ENCODE peak calls at places on chromosomes 16 and 17, in four cellular contexts. One of them, this sample, is unnamed. For H3K27me3, the result is how much of the 10 kb centered on the place peaks cover.

GRCh38 chr16:84890427-84890826 is 70.6 kb downstream of the CRISPLD2 start:
- DNase-seq in Peyer's patch: no peak
- DNase-seq in upper lobe of right lung: no peak
- DNase-seq in hepatocyte: no peak
- DNase-seq in this sample: no peak

GRCh38 chr17:40750391-40750790 is 4.7 kb downstream of the KRT25 start:
- DNase-seq in hepatocyte: no peak
- DNase-seq in upper lobe of right lung: no peak
- DNase-seq in Peyer's patch: no peak
- DNase-seq in this sample: no peak

GRCh38 chr17:61235821-61236197 is 163.8 kb upstream of the TBX2 start:
- DNase-seq in hepatocyte: peak
- DNase-seq in upper lobe of right lung: no peak
- DNase-seq in Peyer's patch: no peak
- DNase-seq in this sample: no peak

GRCh38 chr17:74738051-74738996 is 1.3 kb downstream of the RAB37 start:
- DNase-seq in Peyer's patch: peak
- DNase-seq in upper lobe of right lung: no peak
- DNase-seq in hepatocyte: peak
- DNase-seq in this sample: peak

GRCh38 chr17:44745301-44745700 is 13.5 kb upstream of the ADAM11 start:
- DNase-seq in hepatocyte: no peak
- DNase-seq in upper lobe of right lung: no peak
- DNase-seq in Peyer's patch: no peak
- DNase-seq in this sample: no peak

GRCh38 chr17:71472809-71473789 is 647.7 kb upstream of the SOX9 start:
- DNase-seq in Peyer's patch: no peak
- DNase-seq in hepatocyte: peak
- DNase-seq in upper lobe of right lung: no peak
- DNase-seq in this sample: peak

GRCh38 chr17:82160081-82160480 is 52.6 kb downstream of the CCDC57 start:
- DNase-seq in Peyer's patch: no peak
- DNase-seq in upper lobe of right lung: no peak
- DNase-seq in hepatocyte: no peak
- DNase-seq in this sample: no peak

GRCh38 chr17:40284085-40284713 is 3.5 kb upstream of the CDC6 start:
- DNase-seq in hepatocyte: peak
- DNase-seq in Peyer's patch: no peak
- DNase-seq in upper lobe of right lung: no peak
- DNase-seq in this sample: no peak

GRCh38 chr17:78041401-78042179 is 83.1 kb downstream of the TNRC6C start:
- DNase-seq in hepatocyte: no peak
- DNase-seq in upper lobe of right lung: no peak
- DNase-seq in Peyer's patch: no peak
- DNase-seq in this sample: no peak

GRCh38 chr17:14803781-14804180 is 461.3 kb downstream of the PMP22 start:
- DNase-seq in hepatocyte: no peak
- DNase-seq in Peyer's patch: no peak
- DNase-seq in upper lobe of right lung: no peak
- DNase-seq in this sample: no peak

GRCh38 chr17:21199311-21199710 is 14.7 kb downstream of the TMEM11 start:
- DNase-seq in Peyer's patch: no peak
- DNase-seq in hepatocyte: peak
- DNase-seq in upper lobe of right lung: no peak
- DNase-seq in this sample: peak

GRCh38 chr16:84952335-84953050 is 58.8 kb downstream of the ZDHHC7 start:
- DNase-seq in hepatocyte: peak
- DNase-seq in upper lobe of right lung: peak
- DNase-seq in Peyer's patch: peak
- DNase-seq in this sample: peak

GRCh38 chr17:20008242-20009051 is 712 bp upstream of the SPECC1 start:
- DNase-seq in hepatocyte: peak
- DNase-seq in upper lobe of right lung: no peak
- DNase-seq in Peyer's patch: peak
- DNase-seq in this sample: peak

GRCh38 chr17:80414508-80414802 is 512 bp upstream of the ENDOV start:
- DNase-seq in Peyer's patch: peak
- DNase-seq in upper lobe of right lung: no peak
- DNase-seq in hepatocyte: peak
- DNase-seq in this sample: no peak

GRCh38 chr16:85190572-85190971 is 78.3 kb upstream of the CIBAR2 start:
- DNase-seq in Peyer's patch: no peak
- DNase-seq in hepatocyte: no peak
- DNase-seq in upper lobe of right lung: no peak
- DNase-seq in this sample: peak

GRCh38 chr17:10120113-10120485 is 78.3 kb downstream of the GAS7 start:
- DNase-seq in upper lobe of right lung: peak
- DNase-seq in hepatocyte: no peak
- DNase-seq in Peyer's patch: no peak
- DNase-seq in this sample: no peak

GRCh38 chr16:72722552-72722951 is 325.4 kb downstream of the ZFHX3 start:
- DNase-seq in upper lobe of right lung: no peak
- DNase-seq in hepatocyte: peak
- DNase-seq in Peyer's patch: no peak
- DNase-seq in this sample: peak

GRCh38 chr16:66165879-66166278 is 200.6 kb upstream of the CDH5 start:
- DNase-seq in hepatocyte: no peak
- DNase-seq in Peyer's patch: no peak
- DNase-seq in upper lobe of right lung: no peak
- DNase-seq in this sample: no peak

GRCh38 chr16:85891776-85892166 is 7.2 kb upstream of the IRF8 start:
- DNase-seq in upper lobe of right lung: no peak
- DNase-seq in Peyer's patch: peak
- DNase-seq in hepatocyte: peak
- DNase-seq in this sample: no peak

GRCh38 chr17:75667825-75668224 is 687 bp downstream of the SAP30BP start:
- DNase-seq in Peyer's patch: no peak
- DNase-seq in upper lobe of right lung: no peak
- DNase-seq in hepatocyte: no peak
- DNase-seq in this sample: no peak

GRCh38 chr17:73718912-73719311 is 74.7 kb upstream of the SDK2 start:
- DNase-seq in Peyer's patch: no peak
- DNase-seq in hepatocyte: no peak
- DNase-seq in upper lobe of right lung: no peak
- DNase-seq in this sample: no peak

GRCh38 chr16:66845080-66845410 is 831 bp downstream of the CA7 start:
- DNase-seq in hepatocyte: no peak
- DNase-seq in Peyer's patch: no peak
- DNase-seq in upper lobe of right lung: no peak
- DNase-seq in this sample: peak

GRCh38 chr17:3866269-3866668 is 20.2 kb upstream of the NCBP3 start:
- DNase-seq in Peyer's patch: no peak
- DNase-seq in upper lobe of right lung: no peak
- DNase-seq in hepatocyte: no peak
- DNase-seq in this sample: no peak

GRCh38 chr16:80527297-80527696 is 13.5 kb upstream of the DYNLRB2 start:
- DNase-seq in Peyer's patch: no peak
- DNase-seq in upper lobe of right lung: no peak
- DNase-seq in hepatocyte: peak
- DNase-seq in this sample: peak

GRCh38 chr16:6889106-6889505 is 443.5 kb upstream of the RBFOX1 start:
- DNase-seq in Peyer's patch: no peak
- DNase-seq in upper lobe of right lung: no peak
- DNase-seq in hepatocyte: no peak
- DNase-seq in this sample: no peak

GRCh38 chr17:78226752-78227454 is 4.5 kb upstream of the TMEM235 start:
- DNase-seq in hepatocyte: no peak
- DNase-seq in upper lobe of right lung: no peak
- DNase-seq in Peyer's patch: no peak
- DNase-seq in this sample: peak

GRCh38 chr17:77783991-77784820 is 174.3 kb upstream of the TNRC6C start:
- DNase-seq in hepatocyte: no peak
- DNase-seq in upper lobe of right lung: no peak
- DNase-seq in Peyer's patch: no peak
- DNase-seq in this sample: no peak

GRCh38 chr17:41500131-41500911 is 5.1 kb downstream of the KRT13 start:
- DNase-seq in hepatocyte: peak
- DNase-seq in Peyer's patch: no peak
- DNase-seq in upper lobe of right lung: no peak
- DNase-seq in this sample: peak

GRCh38 chr16:51888021-51888420 is 658.9 kb downstream of the TOX3 start:
- DNase-seq in hepatocyte: no peak
- DNase-seq in Peyer's patch: no peak
- DNase-seq in upper lobe of right lung: no peak
- DNase-seq in this sample: no peak

GRCh38 chr16:14501331-14502255 is 128.5 kb downstream of the PARN start:
- DNase-seq in Peyer's patch: peak
- DNase-seq in upper lobe of right lung: peak
- DNase-seq in hepatocyte: peak
- DNase-seq in this sample: peak

GRCh38 chr16:21338537-21339268 is 60.6 kb upstream of the CRYM start:
- DNase-seq in Peyer's patch: no peak
- DNase-seq in upper lobe of right lung: no peak
- DNase-seq in hepatocyte: peak
- DNase-seq in this sample: no peak

GRCh38 chr17:80477647-80478478 is 1.5 kb upstream of the NPTX1 start:
- DNase-seq in hepatocyte: peak
- DNase-seq in Peyer's patch: no peak
- DNase-seq in upper lobe of right lung: no peak
- DNase-seq in this sample: peak

GRCh38 chr17:78965369-78965982 is 14.2 kb downstream of the LGALS3BP start:
- DNase-seq in hepatocyte: no peak
- DNase-seq in upper lobe of right lung: no peak
- DNase-seq in Peyer's patch: no peak
- DNase-seq in this sample: no peak

GRCh38 chr17:251531-251930 is 70.1 kb upstream of the DOC2B start:
- DNase-seq in upper lobe of right lung: peak
- DNase-seq in hepatocyte: no peak
- DNase-seq in Peyer's patch: no peak
- DNase-seq in this sample: no peak

DNA sequence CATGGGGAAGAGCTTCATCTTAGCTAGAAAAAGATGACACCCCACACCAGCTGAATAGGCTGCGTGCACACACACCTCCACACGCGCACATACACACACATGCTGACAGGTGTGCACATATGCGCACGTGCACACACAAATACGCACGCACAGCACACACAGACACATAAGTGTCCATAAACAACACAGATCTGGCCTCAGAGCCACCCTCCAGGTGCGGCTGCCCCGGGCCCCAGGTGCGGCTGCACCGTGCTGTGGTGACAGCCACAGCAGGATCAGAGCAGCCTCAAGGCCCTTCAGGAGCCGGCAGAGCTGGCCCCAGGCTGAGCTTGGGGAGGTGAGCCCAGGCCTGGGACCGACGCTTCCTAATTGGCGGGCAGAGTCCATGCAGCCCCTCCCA is 9.2 kb upstream of the CDH15 start:
- DNase-seq in upper lobe of right lung: no peak
- DNase-seq in Peyer's patch: no peak
- DNase-seq in hepatocyte: no peak
- DNase-seq in this sample: no peak
- H3K27me3 ChIP-seq in upper lobe of right lung: under half
- H3K27me3 ChIP-seq in Peyer's patch: under half
- H3K27me3 ChIP-seq in hepatocyte: under half
- H3K27me3 ChIP-seq in this sample: under half

GRCh38 chr17:45818708-45819107 is 26.0 kb upstream of the SPPL2C start:
- DNase-seq in hepatocyte: no peak
- DNase-seq in Peyer's patch: no peak
- DNase-seq in upper lobe of right lung: no peak
- DNase-seq in this sample: no peak

GRCh38 chr17:45820052-45820780 is 24.5 kb upstream of the SPPL2C start:
- DNase-seq in hepatocyte: no peak
- DNase-seq in upper lobe of right lung: no peak
- DNase-seq in Peyer's patch: no peak
- DNase-seq in this sample: no peak

GRCh38 chr17:45823598-45823997 is 21.1 kb upstream of the SPPL2C start:
- DNase-seq in upper lobe of right lung: no peak
- DNase-seq in hepatocyte: no peak
- DNase-seq in Peyer's patch: no peak
- DNase-seq in this sample: peak

GRCh38 chr17:45818041-45818440 is 26.6 kb upstream of the SPPL2C start:
- DNase-seq in hepatocyte: no peak
- DNase-seq in Peyer's patch: no peak
- DNase-seq in upper lobe of right lung: peak
- DNase-seq in this sample: no peak

GRCh38 chr17:45821147-45821546 is 23.5 kb upstream of the SPPL2C start:
- DNase-seq in hepatocyte: no peak
- DNase-seq in Peyer's patch: no peak
- DNase-seq in upper lobe of right lung: no peak
- DNase-seq in this sample: no peak
- H3K4me3 ChIP-seq in hepatocyte: no peak
- H3K4me3 ChIP-seq in Peyer's patch: no peak
- H3K4me3 ChIP-seq in upper lobe of right lung: no peak
- H3K4me3 ChIP-seq in this sample: no peak

DNA sequence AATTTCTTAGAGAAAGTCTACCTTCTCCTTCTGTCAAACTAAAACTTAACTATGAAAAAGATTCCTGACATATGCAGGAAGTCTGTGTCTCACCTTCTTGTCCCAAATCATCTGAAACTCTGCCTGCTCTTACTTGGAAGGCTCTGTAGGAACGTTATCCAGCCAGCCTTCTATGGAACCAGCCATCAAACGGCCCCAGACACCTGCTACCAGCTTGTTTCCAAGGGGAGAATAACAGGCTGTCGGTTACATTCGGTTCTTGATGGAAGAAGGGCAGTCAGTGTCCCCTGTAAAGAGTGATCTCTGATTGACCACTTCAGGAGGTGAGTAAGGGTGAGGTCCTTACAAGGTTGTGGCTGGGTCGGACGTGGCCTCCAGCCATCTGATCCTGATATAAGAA is 1.7 kb downstream of the ADAMTS18 start:
- DNase-seq in hepatocyte: no peak
- DNase-seq in Peyer's patch: no peak
- DNase-seq in upper lobe of right lung: no peak
- DNase-seq in this sample: no peak
- H3K27me3 ChIP-seq in hepatocyte: half or more
- H3K27me3 ChIP-seq in Peyer's patch: under half
- H3K27me3 ChIP-seq in upper lobe of right lung: half or more
- H3K27me3 ChIP-seq in this sample: under half

GRCh38 chr17:7204828-7205461 is 14.7 kb downstream of the DLG4 start:
- DNase-seq in upper lobe of right lung: peak
- DNase-seq in hepatocyte: peak
- DNase-seq in Peyer's patch: peak
- DNase-seq in this sample: peak
- H3K4me3 ChIP-seq in upper lobe of right lung: peak
- H3K4me3 ChIP-seq in hepatocyte: peak
- H3K4me3 ChIP-seq in Peyer's patch: peak
- H3K4me3 ChIP-seq in this sample: peak

DNA sequence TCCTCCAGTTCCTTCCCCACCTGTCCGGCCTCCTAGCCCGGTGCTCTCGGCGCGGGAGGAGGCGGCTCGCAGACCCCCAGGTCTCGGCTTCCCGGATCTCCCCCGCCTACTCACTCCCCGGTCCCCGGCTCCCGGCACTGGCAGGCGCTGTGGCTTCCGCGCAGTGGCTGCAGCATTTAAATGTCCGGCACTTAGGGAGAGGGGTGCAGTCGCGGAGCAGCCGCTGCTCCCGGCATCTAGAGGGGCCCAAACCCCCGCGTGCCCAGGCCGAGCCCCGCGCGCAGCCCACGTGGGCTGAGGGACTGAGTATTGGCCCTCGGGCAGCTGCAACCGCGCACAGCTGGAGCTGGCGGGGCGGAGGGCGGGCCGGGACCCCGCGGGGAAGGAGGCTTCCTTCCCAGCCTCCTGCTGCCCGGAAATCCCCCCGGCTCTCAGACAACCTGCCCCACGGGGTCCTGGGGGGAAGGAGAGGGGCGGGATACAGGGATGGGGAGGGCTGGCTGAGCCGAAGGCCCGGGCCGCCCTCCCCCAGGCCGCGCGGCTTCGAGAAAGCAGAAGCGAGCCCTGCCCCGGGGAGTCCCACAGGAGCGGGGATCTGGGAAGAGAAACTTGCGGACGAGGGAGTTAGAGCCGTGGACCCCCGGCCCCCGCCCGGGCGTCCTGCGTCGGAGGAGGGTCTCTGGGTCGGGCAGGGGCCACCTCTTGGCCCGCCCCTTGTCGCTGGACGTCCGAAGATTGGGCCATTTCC is 429 bp upstream of the MMP25 start:
- DNase-seq in upper lobe of right lung: peak
- DNase-seq in hepatocyte: no peak
- DNase-seq in Peyer's patch: no peak
- DNase-seq in this sample: peak
- H3K27me3 ChIP-seq in upper lobe of right lung: half or more
- H3K27me3 ChIP-seq in hepatocyte: half or more
- H3K27me3 ChIP-seq in Peyer's patch: half or more
- H3K27me3 ChIP-seq in this sample: under half